ENCODE peak calls at places on chromosome 5, in four cellular contexts. W, N, V and A are unnamed samples.

GRCh38 chr5:173065155-173065554 is 9.0 kb downstream of the CREBRF start:
- DNase-seq in W (no peak), N (no peak), V (peak; percentile 34), A (no peak)

GRCh38 chr5:11792621-11793020 is 111.6 kb downstream of the CTNND2 start:
- DNase-seq in W (no peak), N (no peak), V (no peak), A (no peak)

GRCh38 chr5:38853753-38854470 is 8.1 kb downstream of the OSMR start:
- DNase-seq in W (peak; percentile 35), N (no peak), V (no peak), A (no peak)

GRCh38 chr5:172634106-172634899 is 6.8 kb upstream of the NEURL1B start:
- DNase-seq in W (no peak), N (no peak), V (no peak), A (no peak)

GRCh38 chr5:91189480-91190332 is 193.4 kb downstream of the ARRDC3 start:
- DNase-seq in W (peak; percentile 33), N (no peak), V (peak; percentile 73), A (no peak)

GRCh38 chr5:109486200-109486804 is 76.5 kb upstream of the PJA2 start:
- DNase-seq in W (no peak), N (no peak), V (no peak), A (no peak)

GRCh38 chr5:115920171-115920725 is 42.0 kb upstream of the LVRN start:
- DNase-seq in W (no peak), N (no peak), V (no peak), A (no peak)

GRCh38 chr5:122319897-122320296 is 7.9 kb downstream of the SNCAIP start:
- DNase-seq in W (no peak), N (peak; percentile 71), V (no peak), A (no peak)

GRCh38 chr5:52657231-52657645 is 130.5 kb upstream of the ITGA1 start:
- DNase-seq in W (peak; percentile 8), N (peak; percentile 67), V (peak; percentile 69), A (no peak)

GRCh38 chr5:56561-57290 is 35.2 kb upstream of the PLEKHG4B start:
- DNase-seq in W (no peak), N (peak; percentile 82), V (peak; percentile 55), A (no peak)

GRCh38 chr5:18305288-18305899 is 671.1 kb downstream of the TAF11L14 start:
- DNase-seq in W (peak; percentile 49), N (peak; percentile 39), V (peak; percentile 54), A (no peak)

GRCh38 chr5:43851741-43852140 is 248.8 kb downstream of the NNT start:
- DNase-seq in W (no peak), N (no peak), V (no peak), A (no peak)

GRCh38 chr5:78691073-78691960 is 42.7 kb upstream of the LHFPL2 start:
- DNase-seq in W (no peak), N (no peak), V (no peak), A (no peak)

GRCh38 chr5:151255621-151256286 is 2.8 kb downstream of the GM2A start:
- DNase-seq in W (no peak), N (no peak), V (peak; percentile 39), A (no peak)

GRCh38 chr5:109694451-109694891 is 4.7 kb downstream of the MAN2A1 start:
- DNase-seq in W (no peak), N (no peak), V (no peak), A (no peak)

GRCh38 chr5:160293901-160294561 is 18.3 kb downstream of the CCNJL start:
- DNase-seq in W (no peak), N (no peak), V (no peak), A (peak; percentile 42)

GRCh38 chr5:94983861-94984535 is 300.9 kb downstream of the MCTP1 start:
- DNase-seq in W (no peak), N (no peak), V (no peak), A (no peak)

GRCh38 chr5:53276825-53277224 is 167.3 kb upstream of the MOCS2 start:
- DNase-seq in W (no peak), N (no peak), V (no peak), A (no peak)

GRCh38 chr5:72187388-72188070 is 80.3 kb downstream of the MAP1B start:
- DNase-seq in W (no peak), N (no peak), V (no peak), A (no peak)

GRCh38 chr5:132498686-132499271 is 8.2 kb upstream of the IRF1 start:
- DNase-seq in W (no peak), N (no peak), V (peak; percentile 95), A (no peak)

GRCh38 chr5:133425183-133425582 is 187.2 kb downstream of the FSTL4 start:
- DNase-seq in W (no peak), N (no peak), V (no peak), A (no peak)

GRCh38 chr5:36692791-36693763 is 86.7 kb downstream of the SLC1A3 start:
- DNase-seq in W (peak; percentile 59), N (peak; percentile 88), V (peak; percentile 69), A (peak; percentile 69)

GRCh38 chr5:172173771-172174170 is 14.3 kb downstream of the STK10 start:
- DNase-seq in W (no peak), N (no peak), V (no peak), A (no peak)

GRCh38 chr5:58548104-58548503 is 34.8 kb upstream of the RAB3C start:
- DNase-seq in W (no peak), N (no peak), V (no peak), A (no peak)

GRCh38 chr5:135141303-135142268 is 107.6 kb upstream of the PITX1 start:
- DNase-seq in W (peak; percentile 37), N (no peak), V (no peak), A (no peak)

GRCh38 chr5:57778528-57779175 is 296.0 kb upstream of the ACTBL2 start:
- DNase-seq in W (no peak), N (no peak), V (no peak), A (no peak)

GRCh38 chr5:132420706-132421272 is 51.3 kb downstream of the SLC22A5 start:
- DNase-seq in W (no peak), N (no peak), V (peak; percentile 86), A (no peak)

GRCh38 chr5:32311404-32312193 is 1.1 kb downstream of the MTMR12 start:
- DNase-seq in W (no peak), N (no peak), V (no peak), A (no peak)

GRCh38 chr5:143488372-143488771 is 84.9 kb upstream of the NR3C1 start:
- DNase-seq in W (no peak), N (no peak), V (no peak), A (no peak)

GRCh38 chr5:143492783-143493182 is 89.3 kb upstream of the NR3C1 start:
- DNase-seq in W (no peak), N (no peak), V (no peak), A (no peak)

GRCh38 chr5:143494162-143494561 is 90.7 kb upstream of the NR3C1 start:
- DNase-seq in W (no peak), N (no peak), V (no peak), A (no peak)

GRCh38 chr5:143494595-143494994 is 91.1 kb upstream of the NR3C1 start:
- DNase-seq in W (no peak), N (no peak), V (no peak), A (no peak)

DNA sequence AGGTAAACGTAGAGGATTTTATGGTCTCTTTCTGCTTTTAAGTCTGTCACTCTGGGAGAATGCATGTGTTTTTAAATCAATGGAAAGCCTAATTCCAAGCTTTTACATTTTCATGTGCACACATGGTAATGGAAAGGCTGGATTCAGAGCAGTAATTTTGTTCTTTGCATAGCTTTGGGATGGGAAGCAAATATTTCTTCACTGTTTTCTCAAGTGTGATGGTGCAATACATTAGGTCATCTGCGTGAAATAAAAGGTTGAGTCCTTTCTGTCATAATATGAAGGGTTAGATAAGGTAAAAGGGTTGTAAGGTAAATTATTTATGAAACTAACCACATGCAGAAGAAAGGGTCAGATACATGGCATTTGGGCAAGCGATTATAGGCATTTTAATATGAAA is 88.2 kb upstream of the NR3C1 start:
- DNase-seq in W (no peak), N (no peak), V (no peak), A (no peak)
- TF ChIP-seq CTCF in W (no peak), N (no peak), V (no peak), A (no peak)

GRCh38 chr5:141413540-141414069 is 818 bp downstream of the PCDHGA10 start:
- DNase-seq in W (no peak), N (no peak), V (no peak), A (peak; percentile 27)
- H3K9me3 ChIP-seq in W (peaks cover 33% of the 10 kb centered on the region), N (peaks cover 12% of the 10 kb centered on the region), V (no peaks in the 10 kb centered on the region), A (peaks cover 93% of the 10 kb centered on the region)

GRCh38 chr5:1139806-1140187 is 27.9 kb upstream of the SLC12A7 start:
- DNase-seq in W (no peak), N (no peak), V (no peak), A (no peak)
- H3K4me3 ChIP-seq in W (no peak overlapping the region), N (no peak overlapping the region), V (no peak overlapping the region), A (no peak overlapping the region)

GRCh38 chr5:139094154-139095131 is 103.7 kb downstream of the SIL1 start:
- DNase-seq in W (no peak), N (no peak), V (peak; percentile 36), A (no peak)

GRCh38 chr5:139088024-139088423 is 110.1 kb downstream of the SIL1 start:
- DNase-seq in W (no peak), N (no peak), V (peak; percentile 7), A (no peak)

GRCh38 chr5:139092741-139093140 is 105.4 kb downstream of the SIL1 start:
- DNase-seq in W (no peak), N (no peak), V (no peak), A (no peak)

GRCh38 chr5:139090566-139090965 is 107.6 kb downstream of the SIL1 start:
- DNase-seq in W (no peak), N (no peak), V (no peak), A (no peak)

GRCh38 chr5:139091439-139092156 is 106.6 kb downstream of the SIL1 start:
- DNase-seq in W (no peak), N (peak; percentile 63), V (no peak), A (no peak)
- TF ChIP-seq CTCF in W (no peak), N (peak; percentile 23), V (peak; percentile 19), A (no peak)